ENCODE peak calls at places on chromosomes 12 and 14, in eight cellular contexts. One of them, this sample, is unnamed.

GRCh38 chr14:102810523-102810922 is 33.3 kb downstream of the TRAF3 start:
- DNase-seq in heart left ventricle: no peak
- DNase-seq in HCT116: no peak
- DNase-seq in body of pancreas: no peak
- DNase-seq in endothelial cell of umbilical vein: no peak
- DNase-seq in lower leg skin: no peak
- DNase-seq in H54: no peak
- DNase-seq in stomach: no peak
- DNase-seq in this sample: no peak

GRCh38 chr12:11697670-11698387 is 48.4 kb downstream of the ETV6 start:
- DNase-seq in heart left ventricle: no peak
- DNase-seq in HCT116: no peak
- DNase-seq in body of pancreas: no peak
- DNase-seq in endothelial cell of umbilical vein: peak
- DNase-seq in lower leg skin: no peak
- DNase-seq in H54: no peak
- DNase-seq in stomach: no peak
- DNase-seq in this sample: no peak

GRCh38 chr14:73612339-73613045 is at the start of gene ACOT6:
- DNase-seq in heart left ventricle: peak
- DNase-seq in HCT116: peak
- DNase-seq in body of pancreas: peak
- DNase-seq in endothelial cell of umbilical vein: peak
- DNase-seq in lower leg skin: peak
- DNase-seq in H54: peak
- DNase-seq in stomach: peak
- DNase-seq in this sample: peak

GRCh38 chr12:18074001-18074400 is 16.0 kb downstream of the RERGL start:
- DNase-seq in heart left ventricle: no peak
- DNase-seq in HCT116: no peak
- DNase-seq in body of pancreas: no peak
- DNase-seq in endothelial cell of umbilical vein: no peak
- DNase-seq in lower leg skin: no peak
- DNase-seq in H54: no peak
- DNase-seq in stomach: no peak
- DNase-seq in this sample: no peak

GRCh38 chr12:116135209-116135930 is 142.1 kb downstream of the MED13L start:
- DNase-seq in heart left ventricle: no peak
- DNase-seq in HCT116: peak
- DNase-seq in body of pancreas: no peak
- DNase-seq in endothelial cell of umbilical vein: peak
- DNase-seq in lower leg skin: no peak
- DNase-seq in H54: no peak
- DNase-seq in stomach: no peak
- DNase-seq in this sample: no peak

GRCh38 chr12:28248555-28249127 is 58.4 kb downstream of the CCDC91 start:
- DNase-seq in heart left ventricle: no peak
- DNase-seq in HCT116: no peak
- DNase-seq in body of pancreas: no peak
- DNase-seq in endothelial cell of umbilical vein: no peak
- DNase-seq in lower leg skin: no peak
- DNase-seq in H54: no peak
- DNase-seq in stomach: no peak
- DNase-seq in this sample: no peak

GRCh38 chr14:38578278-38578681 is 322.4 kb upstream of the CLEC14A start:
- DNase-seq in heart left ventricle: no peak
- DNase-seq in HCT116: no peak
- DNase-seq in body of pancreas: no peak
- DNase-seq in endothelial cell of umbilical vein: no peak
- DNase-seq in lower leg skin: no peak
- DNase-seq in H54: no peak
- DNase-seq in stomach: no peak
- DNase-seq in this sample: peak

GRCh38 chr12:24997970-24998582 is 49.2 kb upstream of the BCAT1 start:
- DNase-seq in heart left ventricle: no peak
- DNase-seq in HCT116: no peak
- DNase-seq in body of pancreas: no peak
- DNase-seq in endothelial cell of umbilical vein: peak
- DNase-seq in lower leg skin: no peak
- DNase-seq in H54: no peak
- DNase-seq in stomach: no peak
- DNase-seq in this sample: no peak

GRCh38 chr14:26960049-26960688 is 362.3 kb upstream of the NOVA1 start:
- DNase-seq in heart left ventricle: no peak
- DNase-seq in HCT116: no peak
- DNase-seq in body of pancreas: no peak
- DNase-seq in endothelial cell of umbilical vein: no peak
- DNase-seq in lower leg skin: no peak
- DNase-seq in H54: no peak
- DNase-seq in stomach: no peak
- DNase-seq in this sample: no peak

GRCh38 chr14:24189460-24189859 is 844 bp upstream of the IPO4 start:
- DNase-seq in heart left ventricle: no peak
- DNase-seq in HCT116: no peak
- DNase-seq in body of pancreas: no peak
- DNase-seq in endothelial cell of umbilical vein: no peak
- DNase-seq in lower leg skin: no peak
- DNase-seq in H54: no peak
- DNase-seq in stomach: no peak
- DNase-seq in this sample: no peak

GRCh38 chr14:24189059-24189375 is 401 bp upstream of the IPO4 start:
- DNase-seq in heart left ventricle: no peak
- DNase-seq in HCT116: no peak
- DNase-seq in body of pancreas: no peak
- DNase-seq in endothelial cell of umbilical vein: no peak
- DNase-seq in lower leg skin: no peak
- DNase-seq in H54: no peak
- DNase-seq in stomach: no peak
- DNase-seq in this sample: no peak

GRCh38 chr14:24187538-24187915 is 1.1 kb downstream of the IPO4 start:
- DNase-seq in heart left ventricle: no peak
- DNase-seq in HCT116: no peak
- DNase-seq in body of pancreas: no peak
- DNase-seq in endothelial cell of umbilical vein: no peak
- DNase-seq in lower leg skin: no peak
- DNase-seq in H54: no peak
- DNase-seq in stomach: no peak
- DNase-seq in this sample: no peak

GRCh38 chr14:24186831-24187537 is 1.6 kb downstream of the IPO4 start:
- DNase-seq in heart left ventricle: no peak
- DNase-seq in HCT116: no peak
- DNase-seq in body of pancreas: no peak
- DNase-seq in endothelial cell of umbilical vein: no peak
- DNase-seq in lower leg skin: no peak
- DNase-seq in H54: no peak
- DNase-seq in stomach: no peak
- DNase-seq in this sample: no peak

DNA sequence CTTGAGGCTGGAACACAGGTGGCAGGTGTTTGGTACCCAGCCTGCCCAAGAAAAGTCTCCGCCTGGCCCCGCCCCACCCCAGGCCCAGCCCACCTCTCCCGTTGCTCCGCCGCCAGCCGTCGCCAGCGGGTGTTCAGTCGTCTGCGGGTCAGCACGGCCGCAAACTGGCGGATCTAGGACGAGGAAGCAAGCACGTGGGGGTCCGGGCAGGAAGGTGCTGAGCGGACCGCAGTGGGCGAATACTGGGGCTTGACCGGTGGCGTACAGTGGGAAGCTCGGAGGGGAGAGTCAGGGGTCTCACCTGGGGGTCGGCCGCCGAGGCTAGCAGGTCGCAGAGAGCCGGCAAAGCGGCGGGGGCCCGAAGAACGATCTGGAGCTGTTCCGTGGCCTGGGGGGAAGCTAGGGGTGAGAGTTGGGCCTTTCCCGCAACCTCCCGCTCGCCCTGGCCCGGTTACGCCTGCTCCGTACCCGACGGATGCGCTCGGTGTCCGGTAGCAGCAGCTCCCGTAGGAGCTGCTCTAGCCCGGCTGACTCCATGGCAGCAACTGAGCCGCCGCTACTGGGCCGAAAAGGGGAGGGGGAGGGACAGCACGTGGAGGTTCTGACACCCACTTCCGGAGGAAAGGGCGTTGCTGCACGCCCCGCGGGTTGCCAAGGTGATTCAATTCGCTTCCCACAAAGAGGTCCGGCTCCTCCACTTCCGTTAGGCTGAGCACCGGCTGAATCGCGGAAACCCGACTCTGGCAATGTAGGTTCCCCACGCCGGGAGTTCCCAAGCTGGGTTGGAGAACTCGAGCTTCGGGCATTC is at the start of gene IPO4:
- DNase-seq in heart left ventricle: peak
- DNase-seq in HCT116: peak
- DNase-seq in body of pancreas: peak
- DNase-seq in endothelial cell of umbilical vein: peak
- DNase-seq in lower leg skin: peak
- DNase-seq in H54: peak
- DNase-seq in stomach: peak
- DNase-seq in this sample: peak
- TF ChIP-seq POLR2A in heart left ventricle: peak
- TF ChIP-seq POLR2A in HCT116: peak
- TF ChIP-seq POLR2A in body of pancreas: no peak
- TF ChIP-seq POLR2A in endothelial cell of umbilical vein: peak
- TF ChIP-seq POLR2A in lower leg skin: no peak
- TF ChIP-seq POLR2A in H54: peak
- TF ChIP-seq POLR2A in stomach: no peak
- TF ChIP-seq POLR2A in this sample: peak

DNA sequence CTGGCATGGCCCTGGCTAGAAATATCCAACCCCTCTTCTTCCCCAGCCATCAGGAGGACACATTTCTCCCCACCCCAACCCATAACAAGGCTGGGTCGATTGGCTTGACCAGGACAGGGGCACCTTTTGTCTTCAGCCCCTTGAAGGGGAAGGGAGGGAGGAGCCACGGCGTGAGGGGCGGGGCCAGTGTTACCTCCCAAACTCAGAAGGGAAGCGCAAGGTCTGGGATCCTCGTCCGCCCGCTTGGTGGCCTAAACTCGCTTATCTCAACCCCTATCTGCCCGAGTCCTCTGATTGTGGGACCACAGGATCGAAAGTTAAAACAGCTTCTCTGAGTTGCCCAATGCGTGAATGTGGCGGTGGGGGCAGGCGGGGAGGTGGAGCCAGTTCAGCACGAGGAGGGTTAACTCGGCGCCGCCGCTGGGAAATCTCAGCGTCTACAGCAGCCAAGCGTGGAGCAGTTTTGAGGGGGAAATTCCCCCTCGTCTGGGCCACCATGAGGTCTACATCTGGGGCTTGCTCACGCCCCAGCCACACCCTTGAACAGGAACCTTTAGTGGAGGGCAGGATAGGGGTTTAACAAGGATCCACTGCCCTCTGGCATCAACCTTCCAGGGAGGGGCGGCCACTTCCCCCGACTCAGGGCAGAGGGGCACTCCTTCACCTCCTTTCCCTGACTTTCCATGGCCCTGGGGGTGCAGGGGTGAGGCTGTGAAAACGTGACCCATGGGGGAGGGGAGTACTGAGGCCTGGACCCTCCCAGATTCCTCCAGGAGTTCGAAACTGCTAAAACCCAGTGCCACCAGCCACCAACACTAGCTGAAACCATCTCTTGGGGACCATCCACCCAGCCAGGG is 745 bp downstream of the STAT6 start:
- DNase-seq in heart left ventricle: peak
- DNase-seq in HCT116: no peak
- DNase-seq in body of pancreas: peak
- DNase-seq in endothelial cell of umbilical vein: peak
- DNase-seq in lower leg skin: peak
- DNase-seq in H54: no peak
- DNase-seq in stomach: peak
- DNase-seq in this sample: peak
- TF ChIP-seq POLR2A in heart left ventricle: peak
- TF ChIP-seq POLR2A in HCT116: peak
- TF ChIP-seq POLR2A in body of pancreas: no peak
- TF ChIP-seq POLR2A in endothelial cell of umbilical vein: no peak
- TF ChIP-seq POLR2A in lower leg skin: no peak
- TF ChIP-seq POLR2A in H54: no peak
- TF ChIP-seq POLR2A in stomach: no peak
- TF ChIP-seq POLR2A in this sample: peak

DNA sequence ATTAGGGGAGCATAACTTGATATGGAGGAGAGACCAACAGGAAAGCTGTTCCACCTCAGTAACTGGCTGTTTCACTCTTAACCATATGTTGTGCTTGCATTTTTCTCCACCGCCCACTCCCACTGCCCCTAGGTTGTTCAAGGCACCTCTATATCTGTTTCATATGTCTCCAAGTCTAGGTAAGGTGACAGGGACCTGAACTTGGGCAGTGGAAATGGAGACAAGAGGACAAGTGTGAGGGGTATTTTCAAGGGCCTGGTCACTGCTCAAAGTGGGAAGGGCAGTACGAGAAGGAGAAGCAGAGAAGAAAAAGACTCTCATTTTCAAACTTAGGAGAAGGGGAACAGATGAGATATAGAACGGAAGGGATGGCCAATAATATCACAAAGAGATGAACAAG is 3.1 kb downstream of the SLC38A1 start:
- DNase-seq in heart left ventricle: no peak
- DNase-seq in HCT116: no peak
- DNase-seq in body of pancreas: no peak
- DNase-seq in endothelial cell of umbilical vein: no peak
- DNase-seq in lower leg skin: no peak
- DNase-seq in H54: no peak
- DNase-seq in stomach: no peak
- DNase-seq in this sample: no peak
- TF ChIP-seq POLR2A in heart left ventricle: no peak
- TF ChIP-seq POLR2A in HCT116: no peak
- TF ChIP-seq POLR2A in body of pancreas: no peak
- TF ChIP-seq POLR2A in endothelial cell of umbilical vein: no peak
- TF ChIP-seq POLR2A in lower leg skin: no peak
- TF ChIP-seq POLR2A in H54: no peak
- TF ChIP-seq POLR2A in stomach: no peak
- TF ChIP-seq POLR2A in this sample: no peak

DNA sequence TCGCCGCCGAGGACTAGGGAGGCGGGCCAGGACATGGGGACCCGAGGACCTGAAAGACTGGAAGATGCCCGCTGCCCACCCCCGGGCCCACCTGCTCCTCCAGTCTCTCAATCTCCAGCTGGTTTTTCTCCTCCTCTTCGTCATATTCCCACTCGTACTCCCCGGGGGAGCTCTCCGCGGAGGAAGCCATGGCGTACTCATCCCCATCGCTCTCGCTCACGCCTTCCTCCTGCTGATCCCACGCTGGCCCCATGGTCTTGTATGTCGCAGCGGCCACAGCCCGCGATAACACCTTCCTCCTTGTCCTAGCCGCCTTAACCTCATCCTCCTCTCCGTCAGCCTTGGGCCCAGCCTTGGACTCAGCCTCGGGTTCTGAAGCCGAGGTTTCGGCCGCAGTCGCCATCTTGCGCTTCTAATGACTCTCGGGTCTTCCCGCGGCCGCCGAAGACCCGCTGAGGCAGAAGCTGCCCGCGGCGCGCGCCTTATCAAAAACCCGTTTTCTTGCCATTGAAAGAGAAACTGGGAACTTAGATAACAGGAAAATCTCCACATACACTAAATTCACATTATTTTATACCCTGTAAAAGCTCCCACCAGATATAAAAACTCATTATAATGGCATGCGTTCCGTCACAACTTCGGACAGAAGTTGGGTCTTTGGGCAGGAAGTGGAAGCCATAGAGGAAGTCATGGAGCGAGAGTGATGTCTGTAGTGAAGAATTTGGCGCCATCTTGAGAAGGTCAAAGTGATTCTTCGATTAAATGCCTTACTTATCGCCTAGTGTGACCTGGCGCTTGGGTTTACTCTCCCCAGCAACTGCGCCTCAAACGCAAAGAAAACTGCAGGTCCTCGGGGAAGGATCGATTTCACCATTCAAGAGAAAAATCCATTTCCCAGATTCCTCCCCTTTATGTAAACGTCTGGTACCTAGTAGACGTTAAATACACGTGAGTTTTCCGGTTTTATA is at the start of gene SART3:
- DNase-seq in heart left ventricle: peak
- DNase-seq in HCT116: peak
- DNase-seq in body of pancreas: peak
- DNase-seq in endothelial cell of umbilical vein: peak
- DNase-seq in lower leg skin: peak
- DNase-seq in H54: peak
- DNase-seq in stomach: peak
- DNase-seq in this sample: peak
- TF ChIP-seq POLR2A in heart left ventricle: peak
- TF ChIP-seq POLR2A in HCT116: peak
- TF ChIP-seq POLR2A in body of pancreas: no peak
- TF ChIP-seq POLR2A in endothelial cell of umbilical vein: peak
- TF ChIP-seq POLR2A in lower leg skin: no peak
- TF ChIP-seq POLR2A in H54: peak
- TF ChIP-seq POLR2A in stomach: no peak
- TF ChIP-seq POLR2A in this sample: peak